ENCODE peak calls at places on chromosomes 2 and 18, in nine cellular contexts. M is dorsolateral prefrontal cortex; A is breast epithelium; Z is adrenal gland; R is right lobe of liver; C is GM23248; X is CD4-positive, alpha-beta T cell; W is RWPE1; K is mammary epithelial cell. H is an unnamed sample.

GRCh38 chr18:27353273-27353672 is 168.2 kb upstream of the CHST9 start:
- DNase-seq in M (no peak), A (no peak), Z (no peak), R (no peak), C (no peak), X (no peak), W (no peak), K (no peak), H (no peak)

GRCh38 chr2:240402566-240403295 is 32.7 kb upstream of the GPC1 start:
- DNase-seq in M (peak; percentile 30), A (no peak), Z (peak; percentile 21), R (no peak), C (no peak), X (no peak), W (no peak), K (no peak), H (peak; percentile 4)

GRCh38 chr2:179558010-179558911 is 293.6 kb upstream of the SESTD1 start:
- DNase-seq in M (no peak), A (no peak), Z (peak; percentile 61), R (peak; percentile 49), C (no peak), X (no peak), W (no peak), K (no peak), H (no peak)

GRCh38 chr2:237500681-237501424 is 13.8 kb downstream of the MLPH start:
- DNase-seq in M (no peak), A (no peak), Z (no peak), R (no peak), C (peak; percentile 100), X (no peak), W (peak; percentile 60), K (peak; percentile 77), H (no peak)

GRCh38 chr2:29583548-29584121 is 337.8 kb downstream of the ALK start:
- DNase-seq in M (no peak), A (no peak), Z (no peak), R (no peak), C (no peak), X (no peak), W (no peak), K (no peak), H (no peak)

GRCh38 chr18:48391863-48392262 is 17.3 kb downstream of the ZBTB7C start:
- DNase-seq in M (no peak), A (peak; percentile 40), Z (peak; percentile 64), R (no peak), C (no peak), X (no peak), W (no peak), K (no peak), H (no peak)

GRCh38 chr18:58269931-58270330 is 225.9 kb downstream of the NEDD4L start:
- DNase-seq in M (no peak), A (peak; percentile 49), Z (no peak), R (no peak), C (no peak), X (no peak), W (peak; percentile 51), K (peak; percentile 89), H (no peak)

GRCh38 chr2:48399828-48400552 is 130.0 kb upstream of the STON1 start:
- DNase-seq in M (no peak), A (no peak), Z (no peak), R (no peak), C (no peak), X (no peak), W (no peak), K (no peak), H (no peak)

GRCh38 chr2:226495466-226496161 is 304.0 kb downstream of the IRS1 start:
- DNase-seq in M (no peak), A (no peak), Z (no peak), R (no peak), C (no peak), X (no peak), W (no peak), K (no peak), H (no peak)

GRCh38 chr18:59696311-59697235 is 650 bp downstream of the CCBE1 start:
- DNase-seq in M (no peak), A (no peak), Z (no peak), R (no peak), C (peak; percentile 69), X (no peak), W (no peak), K (peak; percentile 72), H (peak; percentile 34)

GRCh38 chr18:2985628-2986027 is 27.3 kb downstream of the LPIN2 start:
- DNase-seq in M (no peak), A (no peak), Z (no peak), R (no peak), C (peak; percentile 61), X (no peak), W (peak; percentile 66), K (peak; percentile 13), H (no peak)

GRCh38 chr2:201472411-201472810 is 20.9 kb downstream of the STRADB start:
- DNase-seq in M (no peak), A (no peak), Z (no peak), R (no peak), C (peak; percentile 43), X (no peak), W (no peak), K (no peak), H (no peak)

GRCh38 chr2:191870744-191871143 is 23.9 kb upstream of the CAVIN2 start:
- DNase-seq in M (no peak), A (no peak), Z (no peak), R (no peak), C (no peak), X (no peak), W (no peak), K (no peak), H (peak; percentile 54)

GRCh38 chr2:10897956-10898355 is 13.8 kb upstream of the KCNF1 start:
- DNase-seq in M (no peak), A (no peak), Z (no peak), R (no peak), C (peak; percentile 89), X (no peak), W (no peak), K (no peak), H (no peak)

GRCh38 chr2:11248-11941 is 34.9 kb downstream of the FAM110C start:
- DNase-seq in M (no peak), A (peak; percentile 32), Z (peak; percentile 82), R (peak; percentile 72), C (peak; percentile 57), X (peak; percentile 20), W (no peak), K (no peak), H (peak; percentile 83)

DNA sequence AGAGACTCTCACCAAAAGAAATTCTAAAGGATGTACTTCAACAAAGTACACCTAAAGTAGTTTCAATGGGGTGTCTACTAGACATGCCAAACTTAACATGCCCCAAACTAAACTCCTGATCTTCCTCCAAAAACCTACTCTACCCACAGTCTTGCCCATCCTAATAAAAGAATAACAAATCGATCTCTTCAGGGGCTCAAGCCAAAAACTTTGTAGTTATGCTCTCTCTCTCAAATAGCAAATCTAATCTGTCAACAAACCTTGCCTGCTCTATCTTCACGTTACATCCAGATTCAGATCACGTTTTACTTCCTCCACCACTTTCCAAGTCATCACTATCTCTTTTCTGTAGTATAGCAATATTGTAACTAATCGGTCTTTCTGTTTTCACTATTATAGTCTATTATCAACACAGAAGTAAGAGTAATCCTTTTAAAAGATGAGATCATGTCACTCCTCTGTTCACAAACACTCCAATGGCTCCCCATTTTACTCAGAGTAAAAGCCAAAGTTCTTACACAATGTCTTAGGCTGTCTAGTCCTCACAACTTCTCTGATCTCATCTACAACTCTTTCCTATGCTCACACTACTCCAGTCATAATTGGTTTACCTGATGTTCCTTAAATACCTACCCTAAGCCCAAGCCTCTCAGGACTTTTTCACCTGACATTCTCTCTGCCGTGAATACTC is 79.9 kb downstream of the THADA start:
- DNase-seq in M (no peak), A (no peak), Z (no peak), R (no peak), C (peak; percentile 19), X (no peak), W (no peak), K (no peak), H (no peak)
- H3K27ac ChIP-seq in M (no peak overlapping the region), A (peak overlapping the region; percentile 91), Z (no peak overlapping the region), R (peak overlapping the region; percentile 36), C (no peak overlapping the region), X (no peak overlapping the region), W (no peak overlapping the region), K (no peak overlapping the region), H (no peak overlapping the region)

GRCh38 chr18:79404567-79404910 is 8.8 kb downstream of the NFATC1 start:
- DNase-seq in M (peak; percentile 29), A (no peak), Z (no peak), R (no peak), C (peak; percentile 63), X (no peak), W (no peak), K (no peak), H (no peak)
- H3K27ac ChIP-seq in M (no peak overlapping the region), A (peak overlapping the region; percentile 43), Z (no peak overlapping the region), R (no peak overlapping the region), C (no peak overlapping the region), X (peak overlapping the region; percentile 92), W (peak overlapping the region; percentile 71), K (no peak overlapping the region), H (no peak overlapping the region)

GRCh38 chr2:40531359-40531758 is 79.5 kb upstream of the SLC8A1 start:
- DNase-seq in M (no peak), A (no peak), Z (no peak), R (no peak), C (no peak), X (no peak), W (no peak), K (no peak), H (no peak)

GRCh38 chr2:40534528-40534927 is 82.6 kb upstream of the SLC8A1 start:
- DNase-seq in M (no peak), A (no peak), Z (no peak), R (no peak), C (no peak), X (no peak), W (no peak), K (no peak), H (no peak)

DNA sequence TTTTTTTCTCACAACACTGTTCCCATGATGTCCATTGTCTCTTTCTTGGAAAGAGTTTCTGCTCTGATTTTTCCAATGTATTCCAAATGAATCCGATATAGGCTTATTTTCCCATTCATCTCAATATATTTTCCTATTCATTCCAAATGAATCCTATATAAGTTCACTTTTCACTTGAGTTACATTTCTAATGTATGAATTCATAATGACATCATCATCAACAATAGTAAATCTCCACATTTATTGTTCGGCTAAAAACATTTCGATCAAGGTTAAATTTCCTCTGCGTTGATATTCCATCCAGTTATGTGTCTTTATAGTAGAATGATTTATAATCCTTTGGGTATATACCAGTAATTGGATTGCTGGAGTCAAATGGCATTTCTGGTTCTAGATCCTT is 76.7 kb upstream of the SLC8A1 start:
- DNase-seq in M (no peak), A (no peak), Z (no peak), R (no peak), C (no peak), X (no peak), W (no peak), K (no peak), H (no peak)
- H3K27ac ChIP-seq in M (no peak overlapping the region), A (no peak overlapping the region), Z (no peak overlapping the region), R (no peak overlapping the region), C (no peak overlapping the region), X (no peak overlapping the region), W (no peak overlapping the region), K (no peak overlapping the region), H (no peak overlapping the region)

DNA sequence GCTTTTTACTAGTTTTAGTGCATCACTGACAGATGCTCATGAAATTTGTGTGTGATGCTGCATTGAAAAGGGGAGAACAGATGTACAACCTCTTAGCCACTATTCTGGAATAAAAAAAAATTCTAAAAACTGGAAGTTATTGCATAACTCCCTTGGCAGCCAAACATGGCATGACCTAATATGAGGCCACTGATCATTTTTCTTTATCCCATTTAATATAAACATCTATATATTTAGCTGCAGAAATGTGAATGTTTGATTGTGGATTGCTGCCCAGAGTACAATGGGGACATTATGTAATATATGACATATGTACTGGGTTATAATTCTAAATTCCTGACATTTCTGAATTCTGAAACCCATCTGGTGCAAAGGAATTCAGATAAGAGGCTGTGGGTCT is 86.5 kb downstream of the CDCA7 start:
- DNase-seq in M (no peak), A (no peak), Z (no peak), R (no peak), C (peak; percentile 35), X (no peak), W (no peak), K (no peak), H (no peak)
- H3K27ac ChIP-seq in M (no peak overlapping the region), A (no peak overlapping the region), Z (no peak overlapping the region), R (no peak overlapping the region), C (no peak overlapping the region), X (no peak overlapping the region), W (no peak overlapping the region), K (no peak overlapping the region), H (no peak overlapping the region)